ENCODE peak calls at places on chromosomes 7 and 10, in eight cellular contexts. V is vagina; A is left cardiac atrium; U is H54; X is stimulated activated CD4-positive, alpha-beta T cell treated with anti-CD3 and anti-CD28 coated beads, Interleukin-1b, Interleukin-23, amount 100 ng/mL, for 1 hour; J is CD4-positive, alpha-beta T cell; R is Calu3; P is brain microvascular endothelial cell. W is an unnamed sample.

GRCh38 chr10:1411956-1412355 is 325.4 kb downstream of the ADARB2 start:
- DNase-seq in V (no peak), A (no peak), U (no peak), X (no peak), J (no peak), R (no peak), P (no peak), W (no peak)

GRCh38 chr7:127957886-127958285 is 73.4 kb downstream of the LRRC4 start:
- DNase-seq in V (no peak), A (no peak), U (no peak), X (no peak), J (no peak), R (no peak), P (no peak), W (no peak)

GRCh38 chr7:2417981-2418481 is 14.6 kb downstream of the CHST12 start:
- DNase-seq in V (no peak), A (peak; percentile 63), U (no peak), X (no peak), J (no peak), R (no peak), P (peak; percentile 6), W (no peak)

GRCh38 chr10:127089446-127089845 is 106.9 kb downstream of the INSYN2A start:
- DNase-seq in V (no peak), A (no peak), U (no peak), X (no peak), J (no peak), R (no peak), P (no peak), W (no peak)

GRCh38 chr10:28910960-28911359 is 233.6 kb downstream of the BAMBI start:
- DNase-seq in V (no peak), A (no peak), U (no peak), X (no peak), J (no peak), R (no peak), P (peak; percentile 25), W (no peak)

GRCh38 chr7:155667241-155667849 is 22.9 kb downstream of the RBM33 start:
- DNase-seq in V (no peak), A (no peak), U (no peak), X (no peak), J (no peak), R (no peak), P (no peak), W (no peak)

GRCh38 chr7:33423646-33424020 is 294.3 kb downstream of the BBS9 start:
- DNase-seq in V (no peak), A (no peak), U (no peak), X (no peak), J (no peak), R (peak; percentile 55), P (no peak), W (peak; percentile 44)

GRCh38 chr10:48316236-48316635 is 9.8 kb downstream of the MAPK8 start:
- DNase-seq in V (no peak), A (no peak), U (no peak), X (no peak), J (no peak), R (peak; percentile 46), P (no peak), W (no peak)

GRCh38 chr7:26368542-26368941 is 76.9 kb downstream of the SNX10 start:
- DNase-seq in V (no peak), A (no peak), U (no peak), X (no peak), J (no peak), R (no peak), P (no peak), W (no peak)

GRCh38 chr10:47243791-47244190 is 56.2 kb upstream of the GDF10 start:
- DNase-seq in V (no peak), A (peak; percentile 53), U (no peak), X (no peak), J (no peak), R (no peak), P (no peak), W (no peak)

GRCh38 chr7:112622159-112622715 is 141.4 kb downstream of the LSMEM1 start:
- DNase-seq in V (no peak), A (no peak), U (no peak), X (no peak), J (no peak), R (no peak), P (no peak), W (no peak)

GRCh38 chr7:71776726-71777125 is 635.4 kb downstream of the CALN1 start:
- DNase-seq in V (no peak), A (no peak), U (no peak), X (no peak), J (no peak), R (no peak), P (no peak), W (no peak)

GRCh38 chr7:76129366-76129765 is 72.3 kb upstream of the SRRM3 start:
- DNase-seq in V (no peak), A (no peak), U (no peak), X (no peak), J (no peak), R (no peak), P (peak; percentile 28), W (no peak)

GRCh38 chr7:27202018-27202740 is 2.3 kb upstream of the HOXA13 start:
- DNase-seq in V (peak; percentile 85), A (no peak), U (no peak), X (no peak), J (no peak), R (no peak), P (no peak), W (no peak)

GRCh38 chr7:96303686-96304443 is 18.0 kb downstream of the SLC25A13 start:
- DNase-seq in V (no peak), A (no peak), U (no peak), X (no peak), J (no peak), R (no peak), P (peak; percentile 39), W (no peak)

GRCh38 chr7:15737586-15737985 is 51.1 kb upstream of the MEOX2 start:
- DNase-seq in V (no peak), A (no peak), U (no peak), X (no peak), J (no peak), R (no peak), P (no peak), W (no peak)

GRCh38 chr10:128373071-128373749 is 247.0 kb upstream of the MKI67 start:
- DNase-seq in V (peak; percentile 42), A (no peak), U (no peak), X (no peak), J (no peak), R (no peak), P (no peak), W (no peak)

GRCh38 chr7:132865766-132866531 is 215.9 kb downstream of the CHCHD3 start:
- DNase-seq in V (no peak), A (no peak), U (no peak), X (no peak), J (no peak), R (no peak), P (peak; percentile 72), W (no peak)

GRCh38 chr7:84025332-84025927 is 169.2 kb downstream of the SEMA3A start:
- DNase-seq in V (no peak), A (peak; percentile 21), U (peak; percentile 19), X (no peak), J (no peak), R (peak; percentile 16), P (peak; percentile 95), W (no peak)

GRCh38 chr10:97551271-97551670 is 21.3 kb upstream of the ANKRD2 start:
- DNase-seq in V (no peak), A (no peak), U (no peak), X (no peak), J (no peak), R (no peak), P (no peak), W (no peak)

GRCh38 chr10:69220041-69220451 is at the start of gene HKDC1:
- DNase-seq in V (no peak), A (no peak), U (no peak), X (no peak), J (no peak), R (peak; percentile 84), P (no peak), W (no peak)

GRCh38 chr7:158926348-158926747 is 70.0 kb downstream of the DYNC2I1 start:
- DNase-seq in V (peak; percentile 60), A (no peak), U (no peak), X (no peak), J (no peak), R (no peak), P (no peak), W (no peak)

GRCh38 chr7:120554960-120555571 is 282.1 kb downstream of the KCND2 start:
- DNase-seq in V (no peak), A (no peak), U (peak; percentile 4), X (no peak), J (no peak), R (peak; percentile 66), P (peak; percentile 64), W (no peak)

GRCh38 chr10:77592946-77593636 is 44.5 kb downstream of the KCNMA1 start:
- DNase-seq in V (no peak), A (no peak), U (peak; percentile 97), X (no peak), J (no peak), R (no peak), P (peak; percentile 94), W (no peak)